ENCODE peak calls at places on chromosomes 2 and 18, in seven cellular contexts. V is NCI-H345; R is osteocyte; M is pulmonary artery endothelial cell; J is keratinocyte; L is stimulated activated CD4-positive, alpha-beta T cell treated with anti-CD3 and anti-CD28 coated beads, TNF-alpha, amount 100 ng/mL, for 4 hours; D is activated B cell treated with CpG ODN at 0.5 μM for 24 hours. O is an unnamed sample.

GRCh38 chr2:164859251-164859818 is 17.7 kb upstream of the COBLL1 start:
- DNase-seq in V (no peak), D (no peak), J (no peak), R (no peak), L (no peak), M (no peak), O (no peak)

GRCh38 chr2:132489150-132489549 is 72.5 kb downstream of the GPR39 start:
- DNase-seq in M (no peak), V (no peak), J (no peak), R (no peak), L (no peak), D (no peak), O (no peak)

GRCh38 chr18:54946149-54946581 is 13.1 kb downstream of the CCDC68 start:
- DNase-seq in V (no peak), D (no peak), J (no peak), L (no peak), R (no peak), M (no peak), O (no peak)

GRCh38 chr2:30862054-30862651 is 54.9 kb upstream of the CAPN13 start:
- DNase-seq in V (peak), R (no peak), D (no peak), L (no peak), J (no peak), M (peak), O (peak)

GRCh38 chr2:126971481-126972271 is 73.0 kb downstream of the TEX51 start:
- DNase-seq in J (no peak), R (no peak), L (peak), V (peak), M (no peak), D (peak), O (peak)

GRCh38 chr2:195509551-195509950 is 147.5 kb upstream of the SLC39A10 start:
- DNase-seq in M (no peak), R (no peak), L (no peak), J (no peak), V (no peak), D (no peak), O (no peak)

GRCh38 chr18:37107748-37108522 is 279.0 kb downstream of the KIAA1328 start:
- DNase-seq in R (no peak), J (no peak), L (no peak), D (no peak), V (peak), M (no peak), O (no peak)

GRCh38 chr2:64273524-64274398 is 129.5 kb upstream of the PELI1 start:
- DNase-seq in D (no peak), V (no peak), L (no peak), M (peak), R (no peak), J (peak), O (no peak)

GRCh38 chr2:60285476-60286316 is 267.8 kb downstream of the BCL11A start:
- DNase-seq in L (no peak), M (no peak), D (no peak), J (no peak), R (no peak), V (no peak), O (no peak)